ENCODE peak calls at places on chromosome 6, in eight cellular contexts. U, C, H, T, D, I, E and K are unnamed samples.

GRCh38 chr6:47524136-47524840 is 46.7 kb downstream of the CD2AP start:
- DNase-seq in U (no peak), C (no peak), H (no peak), T (no peak), D (no peak), I (no peak), E (no peak), K (no peak)

GRCh38 chr6:135385299-135385698 is 112.2 kb downstream of the AHI1 start:
- DNase-seq in U (no peak), C (no peak), H (no peak), T (no peak), D (no peak), I (no peak), E (no peak), K (no peak)

GRCh38 chr6:69758214-69758613 is 38.6 kb downstream of the LMBRD1 start:
- DNase-seq in U (no peak), C (no peak), H (no peak), T (no peak), D (no peak), I (no peak), E (no peak), K (no peak)

GRCh38 chr6:126337323-126337722 is 2.6 kb upstream of the CENPW start:
- DNase-seq in U (no peak), C (no peak), H (no peak), T (no peak), D (peak), I (no peak), E (no peak), K (no peak)

GRCh38 chr6:141463237-141463977 is 669.3 kb upstream of the GJE1 start:
- DNase-seq in U (peak), C (no peak), H (no peak), T (no peak), D (no peak), I (no peak), E (no peak), K (no peak)

GRCh38 chr6:25635886-25636317 is 16.1 kb upstream of the SCGN start:
- DNase-seq in U (no peak), C (no peak), H (no peak), T (no peak), D (no peak), I (no peak), E (no peak), K (no peak)

GRCh38 chr6:132045877-132046276 is 94.7 kb upstream of the CCN2 start:
- DNase-seq in U (no peak), C (no peak), H (no peak), T (no peak), D (no peak), I (no peak), E (no peak), K (no peak)

GRCh38 chr6:3918474-3918873 is 69.3 kb downstream of the FAM50B start:
- DNase-seq in U (no peak), C (no peak), H (no peak), T (no peak), D (no peak), I (no peak), E (no peak), K (no peak)

GRCh38 chr6:128284128-128284527 is 236.3 kb downstream of the PTPRK start:
- DNase-seq in U (no peak), C (no peak), H (no peak), T (no peak), D (no peak), I (no peak), E (no peak), K (no peak)

GRCh38 chr6:99575544-99576227 is 7.2 kb upstream of the CCNC start:
- DNase-seq in U (no peak), C (no peak), H (no peak), T (no peak), D (no peak), I (no peak), E (no peak), K (no peak)

GRCh38 chr6:82968708-82969107 is 96.9 kb downstream of the UBE3D start:
- DNase-seq in U (no peak), C (no peak), H (no peak), T (no peak), D (no peak), I (no peak), E (no peak), K (no peak)

GRCh38 chr6:43712590-43712989 is 25.0 kb upstream of the MRPS18A start:
- DNase-seq in U (no peak), C (no peak), H (no peak), T (no peak), D (no peak), I (no peak), E (no peak), K (no peak)

GRCh38 chr6:94478178-94479140 is 1059.1 kb upstream of the EPHA7 start:
- DNase-seq in U (no peak), C (no peak), H (no peak), T (no peak), D (no peak), I (no peak), E (no peak), K (no peak)

GRCh38 chr6:98894810-98895209 is 52.9 kb downstream of the FBXL4 start:
- DNase-seq in U (no peak), C (no peak), H (no peak), T (no peak), D (no peak), I (no peak), E (no peak), K (no peak)

GRCh38 chr6:103721923-103722322 is 1137.8 kb downstream of the HACE1 start:
- DNase-seq in U (no peak), C (no peak), H (no peak), T (no peak), D (no peak), I (no peak), E (no peak), K (no peak)

GRCh38 chr6:150924808-150925654 is 59.5 kb downstream of the MTHFD1L start:
- DNase-seq in U (no peak), C (no peak), H (no peak), T (no peak), D (no peak), I (no peak), E (no peak), K (peak)

GRCh38 chr6:147106759-147107401 is 97.3 kb upstream of the STXBP5 start:
- DNase-seq in U (no peak), C (no peak), H (no peak), T (no peak), D (peak), I (no peak), E (no peak), K (no peak)

GRCh38 chr6:125597411-125598253 is 151.8 kb upstream of the HEY2 start:
- DNase-seq in U (no peak), C (peak), H (no peak), T (no peak), D (no peak), I (no peak), E (no peak), K (no peak)

GRCh38 chr6:109075934-109076333 is 18.7 kb downstream of the SESN1 start:
- DNase-seq in U (no peak), C (no peak), H (no peak), T (no peak), D (no peak), I (no peak), E (no peak), K (no peak)

GRCh38 chr6:136658711-136659110 is 108.5 kb upstream of the MAP7 start:
- DNase-seq in U (no peak), C (no peak), H (no peak), T (no peak), D (no peak), I (no peak), E (no peak), K (no peak)

GRCh38 chr6:121765060-121765459 is 329.6 kb downstream of the GJA1 start:
- DNase-seq in U (no peak), C (no peak), H (no peak), T (no peak), D (no peak), I (no peak), E (no peak), K (no peak)

GRCh38 chr6:93786474-93787330 is 367.3 kb upstream of the EPHA7 start:
- DNase-seq in U (no peak), C (no peak), H (no peak), T (no peak), D (no peak), I (no peak), E (no peak), K (no peak)

GRCh38 chr6:135298455-135298854 is 117.3 kb downstream of the MYB start:
- DNase-seq in U (no peak), C (no peak), H (no peak), T (no peak), D (no peak), I (no peak), E (no peak), K (no peak)

GRCh38 chr6:139376054-139376355 is 1.6 kb upstream of the CITED2 start:
- DNase-seq in U (no peak), C (no peak), H (no peak), T (no peak), D (no peak), I (no peak), E (no peak), K (no peak)

GRCh38 chr6:136921521-136921935 is 573 bp upstream of the SLC35D3 start:
- DNase-seq in U (no peak), C (peak), H (no peak), T (peak), D (no peak), I (no peak), E (peak), K (no peak)

GRCh38 chr6:126388235-126388634 is 48.3 kb downstream of the CENPW start:
- DNase-seq in U (no peak), C (no peak), H (no peak), T (no peak), D (no peak), I (no peak), E (no peak), K (no peak)

GRCh38 chr6:137277971-137278602 is 58.9 kb upstream of the IFNGR1 start:
- DNase-seq in U (no peak), C (no peak), H (no peak), T (peak), D (no peak), I (no peak), E (no peak), K (no peak)

GRCh38 chr6:35183281-35183680 is 30.5 kb upstream of the SCUBE3 start:
- DNase-seq in U (no peak), C (no peak), H (no peak), T (no peak), D (no peak), I (no peak), E (no peak), K (no peak)

GRCh38 chr6:74931567-74931966 is 274.3 kb downstream of the COL12A1 start:
- DNase-seq in U (no peak), C (no peak), H (no peak), T (no peak), D (no peak), I (no peak), E (no peak), K (no peak)

GRCh38 chr6:25777856-25778649 is 23.5 kb downstream of the SLC17A4 start:
- DNase-seq in U (no peak), C (no peak), H (no peak), T (no peak), D (no peak), I (no peak), E (no peak), K (no peak)

GRCh38 chr6:39733704-39734103 is 8.5 kb upstream of the KIF6 start:
- DNase-seq in U (no peak), C (no peak), H (no peak), T (no peak), D (no peak), I (no peak), E (no peak), K (no peak)

GRCh38 chr6:28351493-28351925 is 1.8 kb downstream of the ZKSCAN3 start:
- DNase-seq in U (no peak), C (no peak), H (no peak), T (no peak), D (no peak), I (no peak), E (no peak), K (no peak)

DNA sequence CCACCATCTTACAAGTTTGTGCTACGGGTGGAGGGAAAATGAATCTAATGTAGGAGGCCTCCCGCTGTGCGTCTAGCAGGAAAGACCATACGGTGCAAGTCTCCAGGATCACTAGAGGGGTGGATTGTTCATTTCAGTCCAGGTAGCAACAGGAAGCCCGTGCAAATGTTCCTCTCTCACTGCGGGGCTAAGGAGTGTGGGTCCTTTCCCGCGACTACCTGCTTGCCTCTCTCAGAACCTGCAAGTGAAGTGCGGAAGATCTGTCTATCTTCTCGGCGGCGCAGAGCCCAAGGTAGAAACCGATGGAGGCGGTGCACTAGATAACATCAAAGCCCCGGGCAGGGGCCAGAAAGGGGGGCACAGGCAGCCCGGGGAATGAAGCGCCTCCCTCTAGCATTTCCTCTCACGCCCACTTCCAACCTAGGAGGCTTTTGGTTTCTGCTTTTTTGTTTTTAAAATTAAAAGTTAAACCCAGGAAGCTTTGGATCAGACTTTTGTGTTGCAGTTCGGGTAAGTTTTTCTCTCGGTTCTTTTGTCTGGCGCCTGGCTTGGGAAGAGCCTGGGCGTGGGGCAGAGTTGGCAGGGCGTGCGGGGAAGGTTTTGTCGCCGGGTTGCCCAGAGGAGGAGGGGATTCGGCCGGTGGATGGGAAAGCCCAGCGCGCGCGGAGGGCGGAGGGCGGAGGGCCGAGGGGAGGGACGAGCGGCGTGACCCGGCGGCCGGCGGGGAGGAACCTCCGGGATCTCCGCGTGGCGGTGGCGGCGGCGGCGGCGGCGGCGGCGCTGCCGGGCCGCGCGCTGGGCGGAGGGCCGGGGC is 3.5 kb upstream of the HIVEP1 start:
- DNase-seq in U (peak), C (peak), H (peak), T (peak), D (peak), I (peak), E (peak), K (peak)
- TF ChIP-seq POLR2A in U (no peak), C (peak), H (no peak), T (no peak), D (peak), I (no peak), E (peak), K (no peak)

DNA sequence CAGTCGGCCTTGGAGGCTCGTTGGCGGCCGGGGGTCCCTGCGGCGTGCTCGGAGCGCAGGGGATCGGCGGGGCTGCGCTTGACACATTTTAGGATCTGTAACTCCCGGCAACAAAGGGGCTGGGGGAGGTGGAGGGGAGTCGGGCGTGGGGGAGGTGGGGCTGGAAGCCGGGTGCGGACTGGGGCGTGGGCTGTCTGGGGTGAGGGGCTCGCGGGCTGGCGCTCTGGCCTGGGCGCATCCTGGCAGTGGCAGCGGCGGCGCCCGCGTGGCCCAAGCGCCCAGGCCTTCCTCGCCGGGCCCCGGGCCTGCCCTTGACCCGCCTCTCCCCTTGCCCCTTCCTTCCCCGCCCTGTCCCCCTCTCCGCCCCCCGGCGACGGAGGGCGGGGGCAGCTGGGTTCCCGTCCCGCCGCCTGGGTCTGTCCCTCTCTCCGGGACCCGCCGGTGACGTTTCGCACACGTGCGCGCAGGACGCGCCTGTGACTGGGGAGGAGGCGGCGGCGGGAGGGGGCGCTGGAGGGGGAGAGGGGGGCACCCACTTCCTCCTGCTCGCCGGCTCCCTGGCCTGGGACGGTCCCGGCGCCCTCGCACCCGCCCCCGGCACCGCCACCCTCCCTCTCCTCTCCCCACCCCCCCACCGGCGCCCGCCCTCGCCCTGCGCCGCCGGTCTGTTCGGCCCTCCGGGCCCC is 1.5 kb downstream of the E2F3 start:
- DNase-seq in U (peak), C (peak), H (peak), T (peak), D (peak), I (peak), E (peak), K (peak)
- TF ChIP-seq POLR2A in U (no peak), C (no peak), H (no peak), T (peak), D (peak), I (no peak), E (no peak), K (no peak)

DNA sequence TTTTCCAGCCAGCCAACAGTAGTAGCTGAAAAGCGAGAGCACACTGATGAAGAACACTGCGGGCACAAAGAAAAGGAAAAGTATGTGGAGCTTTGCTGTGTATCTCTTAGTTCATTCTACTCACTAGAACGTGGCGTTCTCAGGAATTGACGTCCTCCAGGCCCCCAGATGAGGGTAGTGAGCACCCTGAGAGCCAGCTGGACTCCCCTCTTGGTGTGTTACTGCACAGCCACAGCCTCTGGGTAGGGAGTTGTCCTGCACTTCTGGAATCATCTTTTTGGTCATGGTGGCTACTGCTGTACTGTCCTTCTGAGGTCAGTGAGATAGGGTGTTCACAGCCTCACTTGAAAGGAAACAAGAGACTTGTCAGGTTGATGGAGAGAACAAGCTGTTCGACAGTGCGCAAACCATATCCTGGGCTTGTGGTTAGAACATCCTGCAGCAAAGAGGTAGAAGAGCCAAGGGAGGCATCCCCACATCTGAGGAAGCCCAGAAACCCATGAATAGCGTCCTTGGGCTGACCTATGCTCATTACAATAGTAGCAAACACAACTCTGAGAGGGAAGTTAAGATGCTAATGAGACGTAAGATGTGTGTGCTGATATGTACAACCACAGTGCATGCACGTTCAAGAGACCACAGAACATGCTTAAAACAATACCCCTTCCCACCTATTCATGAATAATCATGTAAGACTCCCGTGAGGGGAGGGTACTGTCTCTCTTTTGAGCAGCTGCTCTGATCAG is 14.6 kb upstream of the HLA-F start:
- DNase-seq in U (no peak), C (no peak), H (no peak), T (no peak), D (no peak), I (peak), E (no peak), K (peak)
- TF ChIP-seq POLR2A in U (no peak), C (no peak), H (no peak), T (no peak), D (no peak), I (no peak), E (no peak), K (no peak)

DNA sequence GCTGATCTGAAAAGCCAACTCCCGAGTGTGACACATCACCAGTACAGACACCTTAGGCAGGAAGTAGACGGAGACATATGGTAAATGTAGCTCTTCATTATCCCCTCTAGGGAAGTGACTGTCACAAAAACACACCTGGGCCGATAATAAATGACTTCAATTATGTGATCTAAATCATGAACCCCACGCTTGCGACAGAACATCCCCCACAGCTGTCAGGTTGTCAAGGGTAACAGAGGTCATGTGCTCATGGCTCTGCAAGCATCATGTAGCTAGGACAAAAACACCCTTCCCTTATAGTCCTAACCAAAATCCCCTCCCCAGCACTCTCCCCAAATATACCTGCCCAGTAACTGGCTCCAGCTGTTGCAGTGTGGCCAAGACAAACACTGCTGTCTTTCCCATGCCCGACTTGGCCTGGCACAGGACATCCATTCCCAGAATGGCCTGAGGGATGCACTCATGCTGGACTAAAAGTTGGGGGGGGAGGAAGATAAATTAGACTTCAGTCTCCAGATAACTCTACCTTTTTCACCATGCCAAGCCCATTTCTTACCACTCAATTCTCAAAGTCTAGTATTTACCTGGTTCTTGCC is 2.9 kb downstream of the DDX39B start:
- DNase-seq in U (no peak), C (no peak), H (no peak), T (no peak), D (no peak), I (no peak), E (no peak), K (peak)
- TF ChIP-seq POLR2A in U (no peak), C (no peak), H (no peak), T (no peak), D (no peak), I (no peak), E (no peak), K (no peak)

DNA sequence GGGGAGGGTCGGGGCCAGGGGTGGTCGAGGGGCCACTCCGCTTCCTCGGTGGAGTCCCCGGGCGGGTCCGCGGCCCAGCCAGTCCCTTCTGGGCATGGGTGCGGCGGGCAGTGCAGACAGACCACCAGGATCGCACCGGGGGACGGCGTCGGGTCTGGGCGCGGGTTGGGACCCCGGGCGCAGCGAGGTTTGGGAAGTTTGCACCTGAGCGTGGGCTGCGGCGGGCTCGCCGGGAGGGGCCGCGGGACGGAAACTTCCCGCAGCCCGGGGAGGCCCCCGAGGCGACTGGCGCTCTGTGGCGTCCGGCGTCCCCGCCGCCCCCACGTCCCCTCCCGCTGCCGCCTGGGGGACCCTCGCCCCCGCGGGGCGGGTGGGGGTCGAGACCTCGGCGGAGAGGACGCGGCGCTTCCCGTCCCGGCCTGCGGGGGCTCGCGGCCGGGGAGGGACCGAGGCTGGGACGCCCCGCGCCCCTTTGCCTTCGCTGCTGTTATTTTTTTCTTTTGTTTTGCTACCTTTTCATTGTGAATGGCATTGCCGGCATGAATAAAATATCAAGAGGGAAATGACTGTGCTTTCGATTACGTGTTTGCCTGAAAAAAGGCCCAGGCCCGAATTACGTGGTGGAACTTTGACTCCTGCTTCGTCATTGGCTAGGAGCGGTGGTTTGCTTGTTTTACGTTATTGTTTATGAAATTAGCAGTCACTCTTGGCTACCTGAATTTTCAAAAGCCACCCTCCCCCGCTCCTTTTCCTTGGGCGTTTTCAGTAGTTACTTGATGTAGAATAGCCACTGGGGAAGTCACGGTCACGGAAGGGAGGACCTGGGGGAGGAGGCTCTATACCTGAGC is 701 bp downstream of the SNX9 start:
- DNase-seq in U (peak), C (peak), H (peak), T (peak), D (peak), I (peak), E (no peak), K (peak)
- TF ChIP-seq POLR2A in U (no peak), C (peak), H (peak), T (no peak), D (peak), I (no peak), E (no peak), K (no peak)